ENCODE peak calls at places on chromosomes 6 and 20, in seven cellular contexts. L, N, Q, O, A, K and J are unnamed samples.

GRCh38 chr6:78966542-78966941 is 99.2 kb downstream of the IRAK1BP1 start:
- DNase-seq in L (no peak), N (no peak), Q (no peak), O (no peak), A (no peak), K (no peak), J (no peak)

GRCh38 chr20:32116079-32116521 is 6.6 kb downstream of the TM9SF4 start:
- DNase-seq in L (no peak), N (no peak), Q (no peak), O (no peak), A (no peak), K (no peak), J (no peak)

GRCh38 chr6:94559829-94560537 is 1017.4 kb upstream of the MANEA start:
- DNase-seq in L (no peak), N (no peak), Q (no peak), O (no peak), A (no peak), K (no peak), J (no peak)

GRCh38 chr6:6546318-6547110 is 42.0 kb upstream of the LY86 start:
- DNase-seq in L (no peak), N (peak), Q (no peak), O (no peak), A (peak), K (peak), J (no peak)

GRCh38 chr6:159306134-159306537 is 136.9 kb downstream of the FNDC1 start:
- DNase-seq in L (no peak), N (no peak), Q (no peak), O (no peak), A (no peak), K (no peak), J (no peak)

GRCh38 chr6:97669191-97669651 is 386.2 kb upstream of the MMS22L start:
- DNase-seq in L (no peak), N (no peak), Q (no peak), O (no peak), A (peak), K (no peak), J (no peak)

GRCh38 chr6:27591660-27592059 is 118.8 kb upstream of the ZNF184 start:
- DNase-seq in L (no peak), N (peak), Q (no peak), O (no peak), A (peak), K (no peak), J (no peak)

GRCh38 chr20:152131-152530 is 5.1 kb upstream of the DEFB127 start:
- DNase-seq in L (no peak), N (no peak), Q (no peak), O (no peak), A (no peak), K (no peak), J (no peak)

GRCh38 chr6:166774770-166775169 is 147.7 kb upstream of the RPS6KA2 start:
- DNase-seq in L (no peak), N (no peak), Q (no peak), O (no peak), A (no peak), K (no peak), J (no peak)

GRCh38 chr6:27687154-27688013 is 214.5 kb upstream of the ZNF184 start:
- DNase-seq in L (peak), N (peak), Q (no peak), O (peak), A (peak), K (peak), J (no peak)

GRCh38 chr20:41894255-41894963 is 276.2 kb upstream of the CHD6 start:
- DNase-seq in L (no peak), N (no peak), Q (no peak), O (no peak), A (no peak), K (no peak), J (no peak)

GRCh38 chr6:120493483-120493882 is 840.8 kb downstream of the TBC1D32 start:
- DNase-seq in L (no peak), N (no peak), Q (no peak), O (no peak), A (no peak), K (no peak), J (no peak)

GRCh38 chr6:11357285-11357684 is 124.8 kb upstream of the NEDD9 start:
- DNase-seq in L (no peak), N (no peak), Q (no peak), O (no peak), A (no peak), K (no peak), J (no peak)

GRCh38 chr6:82910394-82910793 is 155.2 kb downstream of the UBE3D start:
- DNase-seq in L (no peak), N (no peak), Q (no peak), O (no peak), A (no peak), K (no peak), J (no peak)

GRCh38 chr20:38299963-38300362 is 4.0 kb upstream of the BPI start:
- DNase-seq in L (no peak), N (no peak), Q (no peak), O (no peak), A (no peak), K (no peak), J (no peak)

GRCh38 chr6:52595000-52595795 is 18.3 kb upstream of the TRAM2 start:
- DNase-seq in L (no peak), N (peak), Q (peak), O (no peak), A (peak), K (no peak), J (peak)

GRCh38 chr20:9270831-9271230 is 201.9 kb downstream of the PLCB4 start:
- DNase-seq in L (peak), N (peak), Q (peak), O (no peak), A (no peak), K (no peak), J (peak)

GRCh38 chr6:159615923-159616322 is 77.1 kb downstream of the SOD2 start:
- DNase-seq in L (no peak), N (no peak), Q (no peak), O (no peak), A (no peak), K (no peak), J (no peak)

GRCh38 chr6:36671687-36672375 is 6.7 kb upstream of the CDKN1A start:
- DNase-seq in L (no peak), N (no peak), Q (no peak), O (no peak), A (no peak), K (no peak), J (no peak)

GRCh38 chr6:9397981-9398559 is 962.7 kb upstream of the SLC35B3 start:
- DNase-seq in L (no peak), N (no peak), Q (no peak), O (no peak), A (no peak), K (no peak), J (no peak)

GRCh38 chr20:2086980-2087377 is 14.6 kb upstream of the STK35 start:
- DNase-seq in L (no peak), N (no peak), Q (no peak), O (no peak), A (no peak), K (no peak), J (no peak)

GRCh38 chr20:46959081-46959692 is 64.5 kb downstream of the EYA2 start:
- DNase-seq in L (peak), N (peak), Q (peak), O (no peak), A (no peak), K (no peak), J (peak)

GRCh38 chr6:8435845-8436168 is 462 bp upstream of the SLC35B3 start:
- DNase-seq in L (no peak), N (no peak), Q (no peak), O (no peak), A (no peak), K (no peak), J (no peak)

GRCh38 chr6:38033442-38033982 is 214.0 kb downstream of the ZFAND3 start:
- DNase-seq in L (no peak), N (no peak), Q (no peak), O (no peak), A (peak), K (no peak), J (no peak)

GRCh38 chr6:167122041-167122826 is 662 bp upstream of the CCR6 start:
- DNase-seq in L (no peak), N (no peak), Q (no peak), O (no peak), A (peak), K (no peak), J (no peak)

GRCh38 chr6:43088654-43089056 is 12.5 kb downstream of the PTK7 start:
- DNase-seq in L (no peak), N (no peak), Q (no peak), O (no peak), A (no peak), K (no peak), J (no peak)

GRCh38 chr6:158028421-158028820 is 46.8 kb downstream of the SYNJ2 start:
- DNase-seq in L (no peak), N (no peak), Q (no peak), O (no peak), A (no peak), K (no peak), J (no peak)

GRCh38 chr6:167684276-167685104 is 142.2 kb upstream of the AFDN start:
- DNase-seq in L (no peak), N (no peak), Q (no peak), O (no peak), A (no peak), K (no peak), J (no peak)

GRCh38 chr6:38688579-38689087 is 14.3 kb downstream of the GLO1 start:
- DNase-seq in L (no peak), N (no peak), Q (no peak), O (no peak), A (no peak), K (no peak), J (no peak)

GRCh38 chr6:30357678-30358339 is 12.9 kb downstream of the RPP21 start:
- DNase-seq in L (peak), N (peak), Q (peak), O (peak), A (peak), K (peak), J (peak)

GRCh38 chr6:30480536-30481156 is 8.7 kb upstream of the HLA-E start:
- DNase-seq in L (no peak), N (no peak), Q (no peak), O (no peak), A (no peak), K (no peak), J (no peak)

GRCh38 chr6:53347250-53347920 is 1.4 kb downstream of the ELOVL5 start:
- DNase-seq in L (no peak), N (peak), Q (no peak), O (no peak), A (no peak), K (no peak), J (no peak)

GRCh38 chr6:109081516-109081915 is 13.1 kb downstream of the SESN1 start:
- DNase-seq in L (no peak), N (no peak), Q (no peak), O (no peak), A (no peak), K (no peak), J (no peak)

GRCh38 chr6:90714319-90714718 is 127.4 kb upstream of the MAP3K7 start:
- DNase-seq in L (no peak), N (no peak), Q (no peak), O (no peak), A (no peak), K (no peak), J (no peak)

GRCh38 chr6:7052441-7052936 is 55.3 kb upstream of the RREB1 start:
- DNase-seq in L (no peak), N (peak), Q (no peak), O (no peak), A (peak), K (peak), J (peak)

GRCh38 chr20:33862709-33863403 is 51.7 kb downstream of the CHMP4B start:
- DNase-seq in L (peak), N (peak), Q (peak), O (peak), A (peak), K (peak), J (no peak)
- TF ChIP-seq CTCF in L (peak), N (peak), Q (peak), O (peak), A (peak), K (peak), J (peak)

GRCh38 chr6:141677598-141678211 is 455.0 kb upstream of the GJE1 start:
- DNase-seq in L (no peak), N (peak), Q (no peak), O (no peak), A (no peak), K (no peak), J (no peak)
- TF ChIP-seq CTCF in L (peak), N (peak), Q (peak), O (peak), A (peak), K (peak), J (peak)

GRCh38 chr6:26568601-26569432 is 27.9 kb upstream of the ABT1 start:
- DNase-seq in L (peak), N (peak), Q (peak), O (peak), A (peak), K (peak), J (no peak)
- TF ChIP-seq CTCF in L (peak), N (peak), Q (peak), O (peak), A (peak), K (no peak), J (peak)

DNA sequence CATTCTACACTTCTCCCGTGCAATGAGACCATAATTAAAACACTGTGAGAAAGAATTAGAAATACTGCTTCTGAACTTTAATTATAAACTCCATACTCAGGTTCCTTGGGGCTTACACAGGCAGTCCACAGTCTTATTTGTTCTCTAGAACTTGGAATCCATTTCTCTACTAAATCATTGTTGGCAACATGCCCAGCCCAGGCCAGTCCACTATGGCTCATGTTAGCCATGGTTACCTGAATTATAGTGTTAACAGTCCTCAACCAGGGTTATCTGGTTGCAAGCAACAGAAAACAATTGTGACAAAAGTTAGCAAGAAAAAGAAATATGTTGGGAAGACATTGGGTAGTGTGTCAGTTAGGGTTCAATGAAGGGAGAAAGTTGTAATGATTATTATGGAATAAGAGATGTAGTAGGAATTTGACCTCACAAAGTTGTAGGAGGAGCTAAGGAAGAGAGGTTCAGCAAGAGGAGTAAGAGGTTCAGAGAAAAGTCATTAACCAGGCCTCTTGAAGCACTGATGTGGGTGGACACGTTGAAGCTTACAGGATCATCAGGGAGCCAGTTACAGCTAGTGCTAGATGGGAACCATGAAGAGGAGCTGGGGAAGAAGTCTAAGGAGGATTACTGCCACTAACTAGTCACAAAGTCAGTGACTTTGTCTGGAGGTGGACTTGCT is 352.5 kb upstream of the PRND start:
- DNase-seq in L (no peak), N (no peak), Q (no peak), O (no peak), A (no peak), K (no peak), J (no peak)
- TF ChIP-seq CTCF in L (no peak), N (no peak), Q (no peak), O (no peak), A (no peak), K (no peak), J (no peak)

DNA sequence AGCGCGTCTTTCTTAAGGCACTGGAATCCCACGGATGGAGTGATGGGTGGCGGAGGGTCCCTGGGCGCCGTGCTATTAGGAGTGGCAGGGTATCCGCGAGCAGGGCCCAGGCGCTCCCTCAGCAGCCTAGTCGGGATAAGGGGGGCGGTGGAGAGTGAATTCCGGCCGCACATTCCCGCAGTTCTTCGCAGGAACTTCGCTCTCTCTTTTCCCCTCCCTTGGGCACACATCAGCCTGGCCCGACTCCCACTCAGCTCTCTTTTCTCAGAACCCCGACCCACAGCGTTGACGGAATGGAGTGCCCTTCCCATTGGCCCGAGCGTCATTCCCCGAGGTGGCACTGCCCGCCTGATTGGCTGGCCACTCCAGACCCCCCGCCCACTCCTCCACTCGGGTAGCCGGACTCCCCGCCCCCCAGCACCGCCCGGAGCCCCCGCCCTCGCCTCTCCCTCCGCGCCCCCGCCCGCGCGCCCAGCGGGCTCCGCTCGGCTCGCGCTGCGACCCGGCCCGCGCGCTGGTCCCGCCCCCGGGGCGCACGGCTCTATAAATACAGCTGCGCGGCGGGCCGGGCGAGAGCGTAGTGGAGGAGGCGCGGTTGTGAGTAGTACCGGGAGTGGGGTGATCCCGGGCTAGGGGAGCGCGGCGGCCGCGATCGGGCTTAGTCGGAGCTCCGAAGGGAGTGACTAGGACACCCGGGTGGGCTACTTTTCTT is at the start of gene ID4:
- DNase-seq in L (peak), N (peak), Q (peak), O (peak), A (no peak), K (peak), J (peak)
- TF ChIP-seq CTCF in L (no peak), N (no peak), Q (no peak), O (no peak), A (no peak), K (no peak), J (no peak)

DNA sequence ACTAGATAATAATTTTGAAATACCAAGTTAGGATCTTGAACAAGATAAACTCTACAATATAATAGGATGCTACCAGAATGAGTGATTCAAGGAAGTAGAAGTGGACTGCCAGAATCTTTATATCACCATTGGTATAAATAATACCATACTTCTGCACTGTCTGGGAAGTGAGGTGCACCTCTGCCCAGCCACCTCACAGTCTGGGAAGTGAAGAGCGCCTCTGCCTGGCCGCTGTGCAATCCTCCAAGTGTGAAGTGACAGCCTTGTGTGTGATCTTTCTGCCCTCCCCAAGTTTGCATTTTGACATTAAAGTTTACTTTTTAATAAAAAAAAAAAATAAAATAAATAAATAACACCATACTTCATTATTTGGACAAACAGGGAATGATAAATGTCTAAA is 18.8 kb downstream of the LATS1 start:
- DNase-seq in L (no peak), N (no peak), Q (no peak), O (no peak), A (no peak), K (no peak), J (no peak)
- TF ChIP-seq CTCF in L (no peak), N (no peak), Q (no peak), O (peak), A (no peak), K (no peak), J (no peak)

DNA sequence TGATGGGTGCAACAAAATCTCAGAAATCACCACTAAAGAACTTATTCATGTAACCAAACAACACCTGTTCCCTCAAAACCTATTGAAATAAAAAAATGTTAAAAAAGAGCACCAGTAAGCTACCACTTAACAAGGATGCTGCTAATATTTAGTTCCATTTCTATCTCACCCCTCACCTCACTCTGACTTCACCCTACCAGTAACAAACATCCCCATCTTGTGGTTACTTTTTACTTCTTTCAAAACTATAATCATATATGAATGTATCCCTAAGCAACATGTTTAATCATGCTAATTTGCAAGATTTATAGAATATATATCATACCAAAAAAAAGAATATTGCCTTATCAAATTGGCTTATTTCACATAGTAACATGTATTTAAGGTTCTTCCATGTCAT is 27.4 kb upstream of the SLC24A3 start:
- DNase-seq in L (no peak), N (no peak), Q (no peak), O (no peak), A (no peak), K (no peak), J (no peak)
- TF ChIP-seq CTCF in L (no peak), N (no peak), Q (no peak), O (no peak), A (no peak), K (no peak), J (no peak)

GRCh38 chr20:20199338-20200160 is 147.2 kb downstream of the CFAP61 start:
- DNase-seq in L (no peak), N (no peak), Q (no peak), O (no peak), A (no peak), K (no peak), J (no peak)
- TF ChIP-seq CTCF in L (no peak), N (no peak), Q (no peak), O (no peak), A (no peak), K (no peak), J (no peak)